ENCODE peak calls at places on chromosomes 5 and 9, in six cellular contexts. A, W, Q, R, N and V are unnamed samples.

GRCh38 chr5:69492391-69493234 is at the start of gene OCLN:
- DNase-seq in A (peak; percentile 81), W (peak; percentile 94), Q (no peak), R (peak; percentile 30), N (no peak), V (no peak)

GRCh38 chr5:86917117-86917579 is 299.4 kb downstream of the COX7C start:
- DNase-seq in A (peak; percentile 70), W (no peak), Q (peak; percentile 35), R (peak; percentile 42), N (no peak), V (no peak)

GRCh38 chr9:16092142-16092541 is 539.3 kb downstream of the CCDC171 start:
- DNase-seq in A (no peak), W (no peak), Q (no peak), R (no peak), N (no peak), V (no peak)

GRCh38 chr9:13615660-13616615 is 336.4 kb upstream of the MPDZ start:
- DNase-seq in A (no peak), W (no peak), Q (no peak), R (no peak), N (no peak), V (no peak)

GRCh38 chr5:150801117-150801927 is 22.8 kb downstream of the SMIM3 start:
- DNase-seq in A (peak; percentile 82), W (no peak), Q (peak; percentile 39), R (peak; percentile 53), N (no peak), V (no peak)

GRCh38 chr9:130483281-130483949 is 38.7 kb downstream of the ASS1 start:
- DNase-seq in A (no peak), W (no peak), Q (no peak), R (no peak), N (no peak), V (no peak)

GRCh38 chr9:31030741-31031202 is 1353.7 kb upstream of the ACO1 start:
- DNase-seq in A (peak; percentile 7), W (no peak), Q (peak; percentile 39), R (peak; percentile 59), N (no peak), V (no peak)

GRCh38 chr5:178120661-178121357 is 7.5 kb downstream of the N4BP3 start:
- DNase-seq in A (peak; percentile 96), W (peak; percentile 95), Q (peak; percentile 12), R (peak; percentile 46), N (peak; percentile 88), V (peak; percentile 55)

GRCh38 chr9:109117856-109118801 is 1.6 kb downstream of the TMEM245 start:
- DNase-seq in A (peak; percentile 88), W (peak; percentile 78), Q (peak; percentile 83), R (peak; percentile 87), N (no peak), V (no peak)

GRCh38 chr9:76221423-76221822 is 172.8 kb downstream of the RFK start:
- DNase-seq in A (no peak), W (no peak), Q (no peak), R (no peak), N (no peak), V (no peak)

GRCh38 chr5:72183231-72183630 is 76.0 kb downstream of the MAP1B start:
- DNase-seq in A (no peak), W (no peak), Q (no peak), R (peak; percentile 34), N (no peak), V (no peak)

GRCh38 chr5:6419340-6419852 is 29.3 kb upstream of the UBE2QL1 start:
- DNase-seq in A (peak; percentile 97), W (no peak), Q (peak; percentile 1), R (peak; percentile 3), N (no peak), V (no peak)

GRCh38 chr5:122300374-122300773 is 11.7 kb upstream of the SNCAIP start:
- DNase-seq in A (no peak), W (no peak), Q (no peak), R (no peak), N (no peak), V (no peak)

GRCh38 chr5:115372121-115372520 is 75.7 kb upstream of the CCDC112 start:
- DNase-seq in A (peak; percentile 50), W (no peak), Q (peak; percentile 49), R (peak; percentile 61), N (no peak), V (no peak)

GRCh38 chr9:100443781-100444768 is 17.1 kb downstream of the MSANTD3 start:
- DNase-seq in A (no peak), W (no peak), Q (peak; percentile 25), R (peak; percentile 20), N (no peak), V (no peak)

GRCh38 chr9:129773262-129774048 is 20.6 kb upstream of the PTGES start:
- DNase-seq in A (peak; percentile 87), W (no peak), Q (peak; percentile 12), R (peak; percentile 14), N (no peak), V (peak; percentile 27)

GRCh38 chr9:106864533-106865143 is 1.7 kb downstream of the ZNF462 start:
- DNase-seq in A (peak; percentile 36), W (no peak), Q (peak; percentile 56), R (peak; percentile 62), N (no peak), V (no peak)

GRCh38 chr9:96031366-96031824 is 155.9 kb downstream of the ERCC6L2 start:
- DNase-seq in A (peak; percentile 91), W (peak; percentile 90), Q (no peak), R (no peak), N (no peak), V (no peak)

GRCh38 chr9:8183618-8184017 is 384.0 kb upstream of the DMAC1 start:
- DNase-seq in A (no peak), W (no peak), Q (no peak), R (no peak), N (no peak), V (no peak)

GRCh38 chr5:14449052-14449661 is 132.4 kb upstream of the OTULINL start:
- DNase-seq in A (peak; percentile 64), W (no peak), Q (peak; percentile 97), R (peak; percentile 97), N (no peak), V (peak; percentile 48)

GRCh38 chr5:113218906-113219517 is 215.8 kb downstream of the TSSK1B start:
- DNase-seq in A (no peak), W (no peak), Q (no peak), R (no peak), N (no peak), V (no peak)

GRCh38 chr5:173512637-173513435 is 103.6 kb downstream of the BOD1 start:
- DNase-seq in A (peak; percentile 73), W (no peak), Q (no peak), R (no peak), N (no peak), V (no peak)

GRCh38 chr5:76622973-76623596 is at the start of gene F2RL2:
- DNase-seq in A (peak; percentile 43), W (no peak), Q (peak; percentile 88), R (peak; percentile 91), N (no peak), V (peak; percentile 60)

GRCh38 chr5:1525624-1525985 is 1.8 kb upstream of the LPCAT1 start:
- DNase-seq in A (no peak), W (no peak), Q (no peak), R (no peak), N (no peak), V (no peak)

GRCh38 chr5:142888469-142889085 is 118.4 kb downstream of the ARHGAP26 start:
- DNase-seq in A (peak; percentile 74), W (no peak), Q (no peak), R (peak; percentile 54), N (no peak), V (no peak)

GRCh38 chr5:102715405-102715804 is 39.7 kb upstream of the PAM start:
- DNase-seq in A (peak; percentile 84), W (no peak), Q (peak; percentile 85), R (peak; percentile 85), N (no peak), V (peak; percentile 53)

GRCh38 chr9:82183181-82183860 is 194.7 kb downstream of the SPATA31D1 start:
- DNase-seq in A (no peak), W (no peak), Q (no peak), R (no peak), N (no peak), V (no peak)

GRCh38 chr5:32272746-32273145 is 40.0 kb downstream of the MTMR12 start:
- DNase-seq in A (no peak), W (no peak), Q (no peak), R (no peak), N (no peak), V (no peak)

GRCh38 chr9:99491408-99492259 is 269.6 kb downstream of the SEC61B start:
- DNase-seq in A (no peak), W (no peak), Q (peak; percentile 3), R (peak; percentile 11), N (no peak), V (peak; percentile 18)

DNA sequence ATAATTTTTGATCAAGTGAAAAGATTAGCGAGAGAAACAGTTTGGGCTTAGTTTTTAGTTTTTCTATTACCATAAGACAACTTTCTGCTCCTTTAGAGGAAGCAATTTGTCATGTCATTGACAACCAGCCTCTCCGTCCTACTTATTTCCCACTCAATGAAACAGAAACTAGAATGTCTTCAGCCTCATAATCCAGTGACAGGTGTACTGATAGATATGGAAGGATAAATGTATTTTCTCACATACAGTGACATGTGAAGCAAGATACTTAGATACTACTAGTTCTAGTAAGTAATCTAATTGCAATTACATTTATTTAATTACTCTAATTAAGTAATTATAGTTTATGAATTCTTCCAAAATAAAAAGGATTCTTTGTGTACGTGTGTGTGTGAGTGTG is 429.7 kb downstream of the CDH10 start:
- DNase-seq in A (no peak), W (no peak), Q (no peak), R (no peak), N (no peak), V (no peak)
- H3K27ac ChIP-seq in A (no peak overlapping the region), W (no peak overlapping the region), Q (no peak overlapping the region), R (no peak overlapping the region), N (no peak overlapping the region), V (no peak overlapping the region)

GRCh38 chr5:36675244-36675643 is 68.8 kb downstream of the SLC1A3 start:
- DNase-seq in A (no peak), W (no peak), Q (no peak), R (no peak), N (no peak), V (no peak)
- TF ChIP-seq CTCF in A (no peak), W (no peak), Q (no peak), R (no peak), N (no peak), V (no peak)

GRCh38 chr5:158802941-158803341 is 296.8 kb downstream of the EBF1 start:
- DNase-seq in A (no peak), W (no peak), Q (peak; percentile 73), R (peak; percentile 78), N (no peak), V (no peak)
- H3K27ac ChIP-seq in A (no peak overlapping the region), W (no peak overlapping the region), Q (no peak overlapping the region), R (no peak overlapping the region), N (no peak overlapping the region), V (no peak overlapping the region)

GRCh38 chr5:52690236-52690685 is 97.5 kb upstream of the ITGA1 start:
- DNase-seq in A (no peak), W (no peak), Q (peak; percentile 34), R (peak; percentile 42), N (no peak), V (no peak)

GRCh38 chr5:52692618-52693017 is 95.1 kb upstream of the ITGA1 start:
- DNase-seq in A (no peak), W (no peak), Q (no peak), R (no peak), N (no peak), V (no peak)

GRCh38 chr5:52692039-52692438 is 95.7 kb upstream of the ITGA1 start:
- DNase-seq in A (peak; percentile 25), W (no peak), Q (peak; percentile 39), R (peak; percentile 47), N (no peak), V (peak; percentile 34)

GRCh38 chr5:52693836-52694235 is 93.9 kb upstream of the ITGA1 start:
- DNase-seq in A (no peak), W (no peak), Q (no peak), R (no peak), N (no peak), V (no peak)

GRCh38 chr5:52693279-52693678 is 94.4 kb upstream of the ITGA1 start:
- DNase-seq in A (peak; percentile 49), W (peak; percentile 43), Q (no peak), R (peak; percentile 32), N (no peak), V (no peak)
- TF ChIP-seq CTCF in A (peak; percentile 79), W (peak; percentile 53), Q (peak; percentile 46), R (peak; percentile 66), N (peak; percentile 45), V (peak; percentile 62)